ENCODE peak calls at places on chromosomes 13 and 19, in eight cellular contexts. T, F, D, O, H, W, E and A are unnamed samples.

GRCh38 chr19:37988758-37989635 is 82.0 kb downstream of the SIPA1L3 start:
- DNase-seq in D (peak), W (peak), F (no peak), T (no peak), O (no peak), E (no peak), H (no peak), A (no peak)

GRCh38 chr13:20465218-20465879 is 60.3 kb downstream of the CRYL1 start:
- DNase-seq in W (no peak), D (no peak), F (no peak), T (no peak), E (no peak), H (peak), O (no peak), A (no peak)

GRCh38 chr13:75222031-75222430 is 259.9 kb downstream of the TBC1D4 start:
- DNase-seq in O (no peak), F (no peak), D (no peak), E (no peak), T (no peak), W (no peak), H (peak), A (no peak)

GRCh38 chr13:33099860-33100259 is 83.6 kb downstream of the KL start:
- DNase-seq in T (no peak), W (no peak), E (no peak), O (no peak), D (no peak), H (no peak), F (no peak), A (no peak)

GRCh38 chr19:8611890-8612806 is 1.6 kb upstream of the ADAMTS10 start:
- DNase-seq in O (no peak), D (peak), T (peak), H (peak), E (peak), F (no peak), W (no peak), A (no peak)

GRCh38 chr13:113226873-113227272 is 17.5 kb downstream of the CUL4A start:
- DNase-seq in H (peak), D (peak), F (no peak), W (no peak), O (no peak), E (no peak), T (no peak), A (no peak)

GRCh38 chr19:3751236-3751635 is 10.3 kb downstream of the APBA3 start:
- DNase-seq in H (no peak), D (no peak), F (no peak), W (no peak), T (no peak), O (no peak), E (no peak), A (no peak)

GRCh38 chr13:92251815-92252214 is 853.4 kb downstream of the GPC5 start:
- DNase-seq in D (no peak), H (peak), F (no peak), W (no peak), O (no peak), E (no peak), T (no peak), A (no peak)

GRCh38 chr13:86870388-86870966 is 800.7 kb upstream of the SLITRK5 start:
- DNase-seq in W (no peak), F (no peak), T (no peak), D (no peak), E (no peak), H (peak), O (no peak), A (no peak)

GRCh38 chr19:35395762-35396199 is 24.9 kb downstream of the GPR42 start:
- DNase-seq in T (no peak), H (no peak), F (no peak), W (no peak), D (no peak), E (no peak), O (peak), A (no peak)

GRCh38 chr13:101919541-101920306 is 467.2 kb downstream of the ITGBL1 start:
- DNase-seq in W (peak), F (no peak), D (peak), H (peak), E (no peak), T (no peak), O (peak), A (no peak)
- TF ChIP-seq CTCF in W (no peak), F (no peak), D (no peak), H (no peak), E (no peak), T (no peak), O (no peak), A (no peak)

DNA sequence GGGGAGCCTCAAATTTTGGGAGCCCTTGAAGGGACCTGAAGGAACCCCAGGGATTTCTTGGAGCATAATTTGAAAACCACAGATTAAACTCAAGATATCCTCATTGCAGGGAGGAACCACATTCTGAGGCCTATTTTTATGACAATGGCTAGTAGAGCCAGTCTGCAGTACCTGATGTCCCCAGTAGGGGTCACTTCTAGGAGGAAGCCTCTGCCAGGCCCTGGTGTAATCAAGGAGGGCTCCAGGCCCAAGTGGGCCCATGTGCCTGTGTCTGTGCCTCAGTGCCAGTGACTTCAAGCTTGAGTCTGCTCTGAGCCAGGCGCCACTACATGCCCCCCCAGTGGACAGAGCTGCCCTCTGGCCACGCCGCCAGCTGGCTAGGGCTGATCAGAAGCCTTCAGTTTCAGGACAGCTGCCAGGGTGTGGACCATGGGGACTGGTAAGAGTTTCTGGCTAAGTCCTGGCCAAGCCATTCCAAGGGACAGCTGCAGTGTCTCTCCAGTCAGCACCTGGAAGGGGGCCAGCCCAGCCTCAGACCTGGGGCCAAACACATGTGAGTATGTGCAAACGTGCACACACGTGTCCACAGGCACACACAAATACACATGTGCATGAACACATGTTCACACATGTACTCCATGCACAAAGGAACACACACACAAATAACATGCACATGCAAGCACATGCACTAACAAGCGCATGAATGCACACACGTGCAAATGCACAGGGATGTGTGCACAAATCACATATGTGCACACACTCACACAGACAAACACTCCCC is 20.5 kb upstream of the SLC7A10 start:
- DNase-seq in O (no peak), H (peak), W (no peak), F (no peak), T (no peak), D (peak), E (no peak), A (no peak)
- TF ChIP-seq CTCF in O (peak), H (peak), W (peak), F (no peak), T (peak), D (peak), E (peak), A (peak)

GRCh38 chr19:14056069-14056666 is 5.7 kb downstream of the PALM3 start:
- DNase-seq in O (no peak), F (no peak), T (no peak), E (no peak), H (no peak), D (no peak), W (no peak), A (no peak)

GRCh38 chr19:14055396-14055795 is 6.5 kb downstream of the PALM3 start:
- DNase-seq in F (no peak), T (no peak), W (no peak), O (no peak), D (no peak), H (no peak), E (no peak), A (no peak)

GRCh38 chr19:14053500-14053899 is 8.4 kb downstream of the PALM3 start:
- DNase-seq in D (no peak), E (no peak), H (no peak), T (no peak), F (no peak), O (no peak), W (no peak), A (no peak)

GRCh38 chr19:14054099-14054498 is 7.8 kb downstream of the PALM3 start:
- DNase-seq in F (no peak), D (no peak), E (no peak), T (no peak), O (no peak), H (no peak), W (no peak), A (no peak)

DNA sequence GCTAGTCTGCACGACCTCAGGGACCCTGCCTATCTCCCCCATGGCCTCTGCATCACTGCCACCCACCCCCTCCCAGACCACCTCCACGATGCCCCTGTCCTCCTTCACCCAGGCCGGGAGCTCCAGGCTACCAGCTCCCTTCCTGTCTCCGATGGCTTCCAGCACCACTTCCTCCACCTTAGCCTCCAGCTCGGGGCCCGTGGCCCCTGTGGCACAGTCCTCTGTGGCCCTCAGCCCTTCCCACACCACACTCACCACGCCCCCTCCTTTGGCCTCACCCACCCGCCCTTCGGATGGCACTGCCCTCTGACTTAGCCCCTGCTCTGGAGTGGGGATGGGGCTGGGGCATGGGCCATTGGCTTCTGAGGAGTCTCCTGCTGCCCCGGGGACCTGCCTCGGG is 7.2 kb downstream of the PALM3 start:
- DNase-seq in O (no peak), T (no peak), E (no peak), D (no peak), F (no peak), H (no peak), W (no peak), A (no peak)
- TF ChIP-seq CTCF in O (no peak), T (no peak), E (no peak), D (no peak), F (no peak), H (no peak), W (no peak), A (no peak)

GRCh38 chr19:48638831-48639381 is 1.7 kb upstream of the DBP start:
- DNase-seq in E (peak), D (no peak), H (no peak), F (no peak), O (no peak), T (no peak), W (peak), A (no peak)

GRCh38 chr19:48639483-48640375 is 2.5 kb upstream of the DBP start:
- DNase-seq in O (no peak), H (no peak), W (no peak), F (no peak), D (no peak), T (no peak), E (peak), A (no peak)

GRCh38 chr19:48636859-48637448 is at the start of gene DBP:
- DNase-seq in W (peak), F (no peak), E (no peak), D (peak), O (no peak), H (no peak), T (no peak), A (no peak)

GRCh38 chr19:48637449-48637947 is 319 bp upstream of the DBP start:
- DNase-seq in H (peak), D (peak), F (peak), O (peak), E (peak), W (peak), T (peak), A (peak)

DNA sequence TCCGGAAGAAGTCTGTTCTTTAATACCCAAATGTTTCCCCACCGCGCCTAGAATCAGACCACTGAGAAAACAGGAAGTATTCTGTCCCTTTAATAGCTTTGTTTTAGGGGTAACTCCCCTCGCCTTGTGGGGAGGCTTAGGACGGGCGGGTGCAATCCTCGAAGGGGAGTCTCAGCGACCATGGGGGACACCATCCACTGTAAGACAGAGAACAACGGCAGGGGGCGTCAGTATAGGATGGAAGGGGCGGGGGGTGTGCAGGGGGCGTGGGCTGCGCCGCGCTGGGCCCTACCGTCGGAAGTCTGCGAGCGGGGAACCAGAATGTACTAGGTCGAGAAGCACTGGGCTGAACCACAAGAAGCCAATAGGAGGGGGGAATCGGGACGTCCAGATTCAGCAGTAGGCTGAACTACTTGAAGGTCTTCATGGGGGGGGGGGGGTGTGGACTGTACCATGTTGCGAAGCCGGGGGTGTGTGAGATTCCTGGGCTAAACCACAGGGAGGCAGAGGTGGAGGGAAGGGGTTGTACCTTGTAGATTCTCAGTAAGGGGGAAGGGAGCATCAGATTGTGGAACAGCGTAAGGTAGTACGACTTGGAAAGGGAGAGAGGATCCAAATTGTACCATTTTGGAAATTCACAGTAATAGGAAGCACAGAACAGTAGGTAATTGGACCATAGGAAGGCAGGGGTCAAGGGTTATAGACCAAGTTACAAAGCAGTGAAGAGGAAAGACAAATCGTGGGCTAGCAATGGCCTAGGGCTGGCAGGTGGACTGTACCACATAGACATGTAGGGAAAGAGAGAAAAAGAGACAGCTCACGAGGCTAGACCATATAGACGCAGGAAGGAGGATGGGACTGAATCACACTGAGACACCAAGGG is 1.0 kb upstream of the DBP start:
- DNase-seq in T (peak), E (peak), H (peak), W (peak), F (peak), O (peak), D (peak), A (peak)
- TF ChIP-seq CTCF in T (no peak), E (peak), H (peak), W (no peak), F (peak), O (peak), D (peak), A (no peak)

DNA sequence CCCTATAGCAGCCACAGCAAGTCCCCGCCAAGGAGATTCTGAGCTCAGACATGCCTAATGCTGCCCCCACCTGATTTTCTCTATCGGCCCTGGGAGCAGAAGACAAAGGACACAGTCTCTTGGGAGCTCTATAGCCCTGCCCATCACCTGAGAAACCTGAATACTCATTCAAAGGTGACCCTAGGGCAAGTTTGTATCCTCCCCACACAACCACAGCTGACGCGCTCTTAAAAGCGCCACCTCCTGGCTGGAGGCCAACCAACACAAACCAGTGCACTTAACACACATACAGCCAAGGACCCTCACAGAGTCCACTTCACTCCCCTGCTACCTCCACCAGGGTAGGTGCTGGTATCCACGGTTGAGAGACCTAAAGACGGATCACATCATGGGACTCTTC is 8.8 kb upstream of the IGFL4 start:
- DNase-seq in O (no peak), T (peak), H (no peak), D (no peak), F (no peak), W (no peak), E (no peak), A (no peak)
- TF ChIP-seq CTCF in O (no peak), T (peak), H (no peak), D (no peak), F (no peak), W (no peak), E (no peak), A (no peak)

GRCh38 chr13:61685683-61686013 is 270.0 kb upstream of the PCDH20 start:
- DNase-seq in T (no peak), O (no peak), W (no peak), F (no peak), H (no peak), D (no peak), E (no peak), A (no peak)
- TF ChIP-seq CTCF in T (peak), O (peak), W (peak), F (no peak), H (no peak), D (no peak), E (no peak), A (no peak)

DNA sequence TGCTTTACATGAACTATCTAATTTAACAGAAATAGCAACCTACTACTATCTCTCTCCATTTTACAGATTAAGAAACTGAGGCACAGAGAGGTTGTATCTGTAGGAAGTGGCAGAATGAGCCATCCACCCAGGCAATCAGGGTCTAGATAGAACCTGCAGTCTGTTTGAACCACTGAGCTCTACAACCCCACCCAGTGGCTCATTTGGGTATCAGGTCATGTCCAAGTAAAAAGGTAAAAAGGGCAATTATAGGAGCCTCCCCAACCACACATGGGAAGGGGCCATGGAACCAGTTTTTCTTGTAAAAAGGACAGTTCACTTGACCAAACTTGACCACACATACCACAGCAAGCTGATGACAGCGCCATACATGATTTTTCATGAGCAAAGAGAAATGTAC is 92.9 kb upstream of the SGCG start:
- DNase-seq in F (no peak), O (no peak), E (no peak), W (no peak), H (peak), D (no peak), T (no peak), A (no peak)
- TF ChIP-seq CTCF in F (peak), O (peak), E (peak), W (peak), H (peak), D (peak), T (peak), A (peak)

GRCh38 chr19:30567535-30568232 is 195.5 kb downstream of the ZNF536 start:
- DNase-seq in F (no peak), O (no peak), T (no peak), E (peak), H (no peak), D (no peak), W (no peak), A (no peak)
- TF ChIP-seq CTCF in F (no peak), O (no peak), T (no peak), E (no peak), H (no peak), D (no peak), W (no peak), A (no peak)